ENCODE peak calls at places on chromosomes 6 and 20, in four cellular contexts. U is HCT116, N is body of pancreas, J is right lobe of liver. H is an unnamed sample.
A peak's percentile ranks its signal among the peaks of the same experiment; 100 is the strongest.

GRCh38 chr6:104862456-104862855 is 2.7 kb upstream of the HACE1 start:
- DNase-seq in J (no peak), U (no peak), N (no peak), H (no peak)

GRCh38 chr6:153872946-153873345 is 166.1 kb upstream of the OPRM1 start:
- DNase-seq in U (no peak), J (no peak), N (no peak), H (no peak)

GRCh38 chr6:53770690-53771320 is 24.0 kb upstream of the LRRC1 start:
- DNase-seq in N (no peak), U (no peak), J (no peak), H (no peak)

GRCh38 chr6:118650500-118651281 is 700 bp downstream of the CEP85L start:
- DNase-seq in J (peak; percentile 59), U (no peak), N (peak; percentile 44), H (peak; percentile 71)

GRCh38 chr6:136968831-136969230 is 46.7 kb downstream of the SLC35D3 start:
- DNase-seq in J (no peak), N (peak; percentile 65), U (no peak), H (peak; percentile 98)

GRCh38 chr6:117495873-117496272 is 13.4 kb downstream of the DCBLD1 start:
- DNase-seq in N (no peak), U (no peak), J (no peak), H (no peak)

GRCh38 chr6:89745096-89745495 is 74.5 kb downstream of the MDN1 start:
- DNase-seq in J (no peak), N (no peak), U (no peak), H (no peak)

GRCh38 chr6:31899882-31900722 is 1.8 kb downstream of the ZBTB12 start:
- DNase-seq in N (no peak), J (peak; percentile 46), U (no peak), H (no peak)

GRCh38 chr6:148769304-148769968 is 22.6 kb downstream of the UST start:
- DNase-seq in N (no peak), J (no peak), U (no peak), H (no peak)

GRCh38 chr6:11262231-11262630 is 29.8 kb upstream of the NEDD9 start:
- DNase-seq in N (no peak), U (no peak), J (no peak), H (no peak)

GRCh38 chr6:10584607-10585006 is 63.5 kb downstream of the GCNT2 start:
- DNase-seq in J (no peak), N (no peak), U (no peak), H (no peak)

GRCh38 chr20:11807070-11807741 is 110.5 kb upstream of the BTBD3 start:
- DNase-seq in N (no peak), U (no peak), J (no peak), H (no peak)

GRCh38 chr6:17817763-17818162 is 111.0 kb upstream of the NUP153 start:
- DNase-seq in N (no peak), J (no peak), U (no peak), H (no peak)

GRCh38 chr6:148747493-148748160 is 797 bp downstream of the UST start:
- DNase-seq in N (peak; percentile 42), U (no peak), J (peak; percentile 44), H (peak; percentile 7)

GRCh38 chr20:52425253-52425652 is 233.7 kb upstream of the ZFP64 start:
- DNase-seq in J (no peak), U (no peak), N (no peak), H (no peak)

GRCh38 chr6:2596222-2596621 is 154.5 kb downstream of the MYLK4 start:
- DNase-seq in N (no peak), U (no peak), J (no peak), H (peak; percentile 39)

GRCh38 chr6:17870302-17871168 is 116.9 kb downstream of the KIF13A start:
- DNase-seq in N (no peak), U (no peak), J (no peak), H (no peak)

GRCh38 chr6:155045561-155046404 is 50.7 kb downstream of the TIAM2 start:
- DNase-seq in J (no peak), U (no peak), N (no peak), H (no peak)

GRCh38 chr6:153790048-153790447 is 249.0 kb upstream of the OPRM1 start:
- DNase-seq in N (peak; percentile 11), J (no peak), U (peak; percentile 19), H (peak; percentile 47)

GRCh38 chr20:18524646-18525045 is 16.9 kb downstream of the SEC23B start:
- DNase-seq in J (no peak), U (no peak), N (no peak), H (no peak)

GRCh38 chr20:43389231-43389630 is 68.5 kb upstream of the SRSF6 start:
- DNase-seq in N (peak; percentile 19), U (no peak), J (no peak), H (no peak)

GRCh38 chr20:56187791-56188190 is 60.7 kb upstream of the MC3R start:
- DNase-seq in U (no peak), J (no peak), N (no peak), H (peak; percentile 25)

GRCh38 chr6:37648465-37649330 is 49.0 kb downstream of the MDGA1 start:
- DNase-seq in U (peak; percentile 47), J (no peak), N (peak; percentile 22), H (no peak)

GRCh38 chr6:99590728-99591672 is 15.6 kb upstream of the PRDM13 start:
- DNase-seq in N (no peak), J (no peak), U (no peak), H (no peak)

GRCh38 chr6:19795211-19795610 is 42.0 kb upstream of the ID4 start:
- DNase-seq in U (no peak), J (no peak), N (no peak), H (no peak)

GRCh38 chr6:107956586-107957164 is 1.3 kb downstream of the SEC63 start:
- DNase-seq in J (no peak), N (no peak), U (no peak), H (no peak)

GRCh38 chr6:158417760-158418098 is 105.5 kb downstream of the TULP4 start:
- DNase-seq in J (no peak), N (no peak), U (no peak), H (no peak)

GRCh38 chr6:165725201-165725600 is 62.2 kb upstream of the PDE10A start:
- DNase-seq in N (no peak), U (no peak), J (no peak), H (no peak)

GRCh38 chr6:126388235-126388634 is 48.3 kb downstream of the CENPW start:
- DNase-seq in N (no peak), J (no peak), U (no peak), H (peak; percentile 18)

GRCh38 chr20:46903937-46904336 is 9.3 kb downstream of the EYA2 start:
- DNase-seq in U (no peak), J (no peak), N (no peak), H (no peak)
- H3K27me3 ChIP-seq in U (no peaks in the 10 kb centered on the region), J (no peaks in the 10 kb centered on the region), N (no peaks in the 10 kb centered on the region), H (peaks cover 51% of the 10 kb centered on the region)

DNA sequence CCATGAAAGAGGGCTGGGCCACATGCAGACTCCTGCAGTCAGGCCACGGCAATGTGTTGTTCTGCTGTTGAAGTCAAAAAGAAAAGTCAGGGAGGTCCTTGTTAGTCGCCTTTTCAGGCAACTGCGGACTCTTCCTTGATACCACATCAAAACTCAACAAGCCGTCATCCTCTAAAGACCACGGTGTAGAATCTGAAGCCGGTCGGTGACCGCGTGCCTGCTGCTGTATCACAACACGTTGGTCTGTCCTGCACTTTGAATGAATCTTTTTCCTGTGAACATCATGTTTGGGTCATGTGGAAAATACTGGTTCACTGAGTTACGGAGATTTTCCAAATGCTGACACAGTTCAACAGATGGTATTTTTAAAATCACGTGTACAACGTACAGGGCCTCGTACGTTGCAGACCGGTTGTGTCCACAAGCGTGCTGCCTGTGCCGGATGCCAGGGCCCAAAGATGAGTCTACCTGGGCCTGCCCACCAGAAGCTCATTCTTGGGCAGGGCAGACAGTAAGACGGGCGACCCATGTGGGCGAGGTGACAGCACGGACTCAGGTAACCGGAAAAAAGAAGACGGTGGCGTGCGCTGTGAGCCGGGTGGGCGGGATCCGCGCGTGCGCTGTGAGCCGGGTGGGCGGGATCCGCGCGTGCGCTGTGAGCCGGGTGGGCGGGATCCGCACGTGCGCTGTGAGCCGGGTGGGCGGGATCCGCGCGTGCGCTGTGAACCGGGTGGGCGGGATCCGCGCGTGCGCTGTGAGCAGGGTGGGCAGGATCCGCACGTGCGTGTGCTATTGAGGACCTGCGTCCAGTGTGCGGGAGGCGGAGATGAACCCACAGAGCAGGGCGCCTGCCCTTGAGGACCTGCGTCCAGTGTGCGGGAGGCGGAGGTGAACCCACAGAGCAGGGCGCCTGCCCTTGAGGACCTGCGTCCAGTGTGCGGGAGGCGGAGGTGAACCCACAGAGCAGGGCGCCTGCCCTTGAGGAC is 114.5 kb downstream of the FAM120B start:
- DNase-seq in N (no peak), J (no peak), U (no peak), H (no peak)
- H3K27me3 ChIP-seq in N (no peaks in the 10 kb centered on the region), J (no peaks in the 10 kb centered on the region), U (peaks cover 3% of the 10 kb centered on the region), H (no peaks in the 10 kb centered on the region)

GRCh38 chr6:151142676-151143075 is 97.1 kb upstream of the AKAP12 start:
- DNase-seq in J (no peak), N (no peak), U (no peak), H (no peak)

GRCh38 chr6:151143337-151143736 is 96.4 kb upstream of the AKAP12 start:
- DNase-seq in U (no peak), N (no peak), J (no peak), H (no peak)

GRCh38 chr6:151141685-151142084 is 98.1 kb upstream of the AKAP12 start:
- DNase-seq in N (peak; percentile 13), U (no peak), J (no peak), H (no peak)

GRCh38 chr6:151140767-151141166 is 99.0 kb upstream of the AKAP12 start:
- DNase-seq in J (no peak), U (no peak), N (no peak), H (no peak)

GRCh38 chr6:151143806-151144205 is 96.0 kb upstream of the AKAP12 start:
- DNase-seq in U (no peak), N (no peak), J (no peak), H (no peak)
- H3K27me3 ChIP-seq in U (no peaks in the 10 kb centered on the region), N (no peaks in the 10 kb centered on the region), J (no peaks in the 10 kb centered on the region), H (no peaks in the 10 kb centered on the region)

GRCh38 chr6:145883263-145883662 is 68.7 kb upstream of the FBXO30 start:
- DNase-seq in U (no peak), N (no peak), J (no peak), H (no peak)
- H3K27me3 ChIP-seq in U (no peaks in the 10 kb centered on the region), N (no peaks in the 10 kb centered on the region), J (no peaks in the 10 kb centered on the region), H (no peaks in the 10 kb centered on the region)

DNA sequence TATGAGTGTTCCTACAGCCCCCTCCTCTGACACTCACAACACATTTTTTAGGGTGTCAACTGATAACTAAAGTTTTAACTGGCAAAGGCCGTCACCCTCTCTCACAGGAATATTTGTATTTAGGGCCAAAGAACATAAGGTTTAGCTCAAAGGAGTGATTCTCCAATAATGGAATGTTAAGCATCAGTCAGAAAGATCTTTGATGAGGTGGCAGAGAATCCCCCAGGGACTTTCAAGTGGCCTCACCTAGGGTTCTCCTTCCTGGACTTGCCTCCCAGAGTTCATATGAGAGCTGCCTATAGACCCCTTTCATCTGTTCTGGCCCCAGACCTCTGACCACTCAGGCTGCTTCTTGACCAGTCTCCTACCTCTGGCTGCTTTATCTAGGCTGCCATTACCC is 7.4 kb upstream of the SCUBE3 start:
- DNase-seq in J (no peak), N (no peak), U (no peak), H (no peak)
- H3K27me3 ChIP-seq in J (no peaks in the 10 kb centered on the region), N (no peaks in the 10 kb centered on the region), U (peaks cover 31% of the 10 kb centered on the region), H (peaks cover 23% of the 10 kb centered on the region)

GRCh38 chr20:44773070-44773829 is 27.6 kb downstream of the KCNK15 start:
- DNase-seq in N (no peak), J (no peak), U (no peak), H (no peak)
- H3K27me3 ChIP-seq in N (no peaks in the 10 kb centered on the region), J (no peaks in the 10 kb centered on the region), U (peaks cover 74% of the 10 kb centered on the region), H (no peaks in the 10 kb centered on the region)

GRCh38 chr20:24493661-24494459 is 24.4 kb downstream of the SYNDIG1 start:
- DNase-seq in J (no peak), N (no peak), U (no peak), H (no peak)
- H3K27me3 ChIP-seq in J (no peaks in the 10 kb centered on the region), N (no peaks in the 10 kb centered on the region), U (peaks cover 5% of the 10 kb centered on the region), H (no peaks in the 10 kb centered on the region)

GRCh38 chr20:152131-152530 is 5.1 kb upstream of the DEFB127 start:
- DNase-seq in J (no peak), N (no peak), U (no peak), H (no peak)
- H3K27me3 ChIP-seq in J (no peaks in the 10 kb centered on the region), N (no peaks in the 10 kb centered on the region), U (peaks cover 8% of the 10 kb centered on the region), H (no peaks in the 10 kb centered on the region)

H was measured in BE2C.